ENCODE peak calls at places on chromosome 4, in seven cellular contexts. Y is H9, Z is mesendoderm, M is IMR-90, K is mesenchymal stem cell, S is trophoblast cell, W is H1. C is an unnamed sample.

GRCh38 chr4:121728798-121729226 is 32.0 kb upstream of the ANXA5 start:
- DNase-seq in K (peak), W (no peak), Y (no peak), Z (no peak), M (peak), S (peak), C (no peak)

GRCh38 chr4:150250998-150251651 is 172.9 kb downstream of the DCLK2 start:
- DNase-seq in M (no peak), Y (no peak), Z (no peak), K (no peak), W (no peak), S (no peak), C (no peak)

GRCh38 chr4:174450452-174450851 is 71.8 kb downstream of the HPGD start:
- DNase-seq in K (no peak), W (no peak), S (no peak), Y (no peak), M (no peak), Z (no peak), C (no peak)

GRCh38 chr4:4825431-4825830 is 34.0 kb upstream of the MSX1 start:
- DNase-seq in M (no peak), Y (no peak), S (no peak), K (no peak), W (no peak), Z (no peak), C (no peak)

GRCh38 chr4:22625301-22625700 is 67.4 kb upstream of the GBA3 start:
- DNase-seq in Y (peak), M (no peak), S (peak), W (no peak), K (peak), Z (peak), C (peak)

GRCh38 chr4:140071806-140072205 is 82.2 kb downstream of the MAML3 start:
- DNase-seq in K (no peak), M (peak), Y (no peak), S (peak), Z (no peak), W (no peak), C (no peak)

GRCh38 chr4:121709766-121710405 is 13.1 kb upstream of the ANXA5 start:
- DNase-seq in S (no peak), M (no peak), K (no peak), Y (no peak), Z (no peak), W (no peak), C (no peak)

GRCh38 chr4:152094851-152095700 is 334.3 kb upstream of the GATB start:
- DNase-seq in W (no peak), M (peak), Y (no peak), S (peak), Z (no peak), K (peak), C (no peak)

GRCh38 chr4:4423706-4424498 is 37.0 kb downstream of the NSG1 start:
- DNase-seq in S (no peak), Y (no peak), K (no peak), Z (no peak), W (peak), M (no peak), C (no peak)

GRCh38 chr4:87512400-87512799 is 16.8 kb downstream of the SPARCL1 start:
- DNase-seq in M (no peak), Y (no peak), Z (no peak), K (no peak), S (no peak), W (no peak), C (no peak)

GRCh38 chr4:28976369-28976768 is 1743.8 kb upstream of the PCDH7 start:
- DNase-seq in Z (no peak), Y (no peak), K (no peak), M (no peak), W (no peak), S (no peak), C (no peak)
- H4K8ac ChIP-seq in Z (no peak), Y (no peak), K (no peak), M (no peak), W (no peak), S (no peak), C (no peak)

DNA sequence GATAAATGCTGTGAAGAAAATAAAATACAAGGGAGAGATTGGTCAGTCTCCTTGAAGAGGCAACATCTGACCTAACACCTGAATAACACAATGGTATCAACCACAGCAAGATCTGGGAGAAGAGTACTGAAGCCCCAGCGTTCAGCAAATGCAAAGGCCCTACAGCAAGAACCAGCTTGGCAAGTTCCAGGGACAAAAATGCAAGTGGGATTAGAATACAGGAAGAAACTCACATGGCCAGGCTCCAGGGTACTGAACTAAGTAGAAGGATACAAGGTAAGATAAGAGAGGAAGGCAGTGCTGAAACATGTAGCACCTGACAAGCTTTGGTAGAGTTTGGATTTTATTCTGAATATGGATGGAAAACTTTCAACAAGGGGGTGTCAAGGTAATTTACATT is 3.6 kb downstream of the SMIM14 start:
- DNase-seq in K (no peak), M (no peak), Y (peak), Z (peak), W (no peak), S (peak), C (no peak)
- H4K8ac ChIP-seq in K (no peak), M (no peak), Y (no peak), Z (no peak), W (no peak), S (no peak), C (no peak)

DNA sequence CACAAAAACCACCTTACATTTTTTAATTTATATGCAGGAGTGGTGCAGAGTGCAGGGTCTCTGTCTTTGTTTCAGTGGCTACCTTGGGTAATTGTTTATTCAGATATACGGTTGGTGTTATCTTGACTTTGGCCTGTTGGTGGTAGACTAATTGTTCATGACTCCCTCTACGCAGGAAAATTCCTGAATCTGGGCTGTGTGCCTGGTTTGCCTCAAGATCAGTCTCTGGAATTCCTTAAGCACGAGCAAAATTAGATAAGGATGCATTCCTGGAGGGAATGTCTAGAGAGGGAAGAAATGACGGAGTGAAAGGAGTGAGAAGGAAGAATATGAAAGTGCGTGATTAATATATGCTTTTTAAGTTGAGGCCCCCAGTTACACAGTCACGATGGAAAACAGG is 576.9 kb upstream of the PCDH10 start:
- DNase-seq in Z (peak), S (peak), W (no peak), K (peak), Y (no peak), M (peak), C (no peak)
- H4K8ac ChIP-seq in Z (no peak), S (no peak), W (no peak), K (no peak), Y (no peak), M (no peak), C (no peak)

GRCh38 chr4:6114601-6115000 is 85.7 kb downstream of the JAKMIP1 start:
- DNase-seq in W (no peak), M (no peak), K (no peak), Y (no peak), S (no peak), Z (no peak), C (no peak)
- H4K8ac ChIP-seq in W (no peak), M (no peak), K (no peak), Y (no peak), S (no peak), Z (no peak), C (no peak)

DNA sequence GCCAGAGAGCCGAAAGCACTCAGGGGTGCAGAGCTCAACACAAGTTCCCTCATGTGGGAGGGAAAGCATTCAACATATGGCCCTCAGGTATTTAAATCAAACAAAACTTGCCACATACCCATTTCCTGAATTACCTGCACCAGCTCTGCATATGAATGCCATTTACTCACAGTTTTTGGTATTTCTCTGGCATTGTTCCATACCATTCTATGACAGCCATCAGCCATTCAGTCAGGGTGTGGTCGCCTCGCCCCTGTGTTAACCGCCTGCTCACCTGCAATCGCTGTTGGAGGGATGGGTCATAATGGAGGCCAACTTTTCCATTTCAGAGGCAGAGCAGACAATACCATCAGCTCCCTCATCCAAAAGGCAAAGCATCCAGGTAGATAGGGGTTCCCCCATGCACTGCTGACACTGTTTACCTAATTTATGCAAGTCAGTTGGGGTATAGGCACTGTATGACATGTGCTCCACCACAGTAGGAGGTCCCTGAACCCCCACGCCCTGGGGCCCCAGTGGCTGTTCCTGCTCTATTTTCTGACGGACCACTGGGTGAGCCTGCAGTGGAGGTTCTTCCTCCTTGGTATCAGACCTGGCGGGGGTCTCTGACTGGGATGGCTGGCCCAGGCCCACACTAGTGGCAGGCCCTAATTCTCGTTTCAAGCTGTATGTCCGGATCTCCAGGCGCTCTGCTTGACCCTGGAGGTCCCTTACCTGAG is 227.1 kb downstream of the ADGRL3 start:
- DNase-seq in K (no peak), Y (no peak), W (no peak), M (no peak), Z (no peak), S (peak), C (no peak)
- H4K8ac ChIP-seq in K (no peak), Y (no peak), W (no peak), M (no peak), Z (no peak), S (no peak), C (no peak)

GRCh38 chr4:1611501-1611870 is 72.6 kb downstream of the FAM53A start:
- DNase-seq in M (no peak), K (no peak), Y (no peak), W (no peak), Z (no peak), S (no peak), C (no peak)

GRCh38 chr4:1610791-1611500 is 73.2 kb downstream of the FAM53A start:
- DNase-seq in K (no peak), M (no peak), Z (no peak), W (no peak), S (no peak), Y (no peak), C (no peak)

GRCh38 chr4:1613099-1613495 is 71.0 kb downstream of the FAM53A start:
- DNase-seq in S (no peak), K (no peak), M (no peak), Z (no peak), W (no peak), Y (no peak), C (no peak)

GRCh38 chr4:1614049-1614448 is 70.1 kb downstream of the FAM53A start:
- DNase-seq in K (no peak), W (no peak), M (no peak), Z (no peak), Y (no peak), S (no peak), C (no peak)

GRCh38 chr4:1612278-1613098 is 71.6 kb downstream of the FAM53A start:
- DNase-seq in M (no peak), S (no peak), W (no peak), Y (no peak), K (no peak), Z (no peak), C (no peak)
- H4K8ac ChIP-seq in M (no peak), S (no peak), W (no peak), Y (no peak), K (no peak), Z (no peak), C (no peak)

DNA sequence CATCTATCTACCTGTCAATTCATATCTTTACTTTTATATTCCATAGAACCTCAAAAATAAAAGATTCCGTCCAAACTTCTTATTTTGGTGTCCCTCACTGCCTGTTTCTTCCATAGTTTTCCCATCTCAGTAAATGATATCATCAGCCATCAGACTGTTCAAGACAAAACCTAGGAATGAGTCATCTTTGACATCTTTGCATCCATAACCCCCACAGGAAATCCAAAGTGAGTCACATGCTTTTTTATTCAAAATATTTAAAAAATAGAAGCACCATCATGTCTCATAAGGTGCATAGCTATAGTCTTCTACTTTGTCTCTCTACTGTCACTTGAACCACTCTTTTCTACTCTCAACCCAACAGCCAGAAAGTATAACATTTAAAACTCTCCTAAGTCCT is 29.9 kb upstream of the CXXC4 start:
- DNase-seq in S (no peak), Y (no peak), Z (no peak), M (peak), W (no peak), K (peak), C (no peak)
- H4K8ac ChIP-seq in S (no peak), Y (no peak), Z (no peak), M (no peak), W (no peak), K (no peak), C (no peak)

DNA sequence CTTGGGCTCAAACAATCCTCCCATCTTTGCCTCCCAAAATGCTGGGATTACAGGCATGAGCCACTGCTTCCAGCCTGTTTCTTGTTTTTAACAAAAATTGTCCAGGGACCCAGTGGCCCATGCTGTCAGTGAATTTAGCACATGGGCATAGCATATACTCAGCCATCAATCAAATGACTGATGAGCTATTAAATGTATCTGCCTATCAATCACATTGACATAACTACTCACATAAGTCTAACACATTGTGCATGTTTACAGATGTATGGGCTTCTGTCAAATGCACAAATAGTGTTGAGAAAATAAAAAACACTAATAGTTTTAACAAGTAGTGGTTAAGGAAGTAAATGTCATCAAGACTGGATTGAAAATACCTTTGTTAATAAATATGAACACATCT is 249.4 kb downstream of the COX18 start:
- DNase-seq in Z (no peak), W (no peak), M (no peak), Y (no peak), S (no peak), K (no peak), C (no peak)
- H4K8ac ChIP-seq in Z (no peak), W (no peak), M (no peak), Y (no peak), S (no peak), K (no peak), C (no peak)

GRCh38 chr4:6361076-6361784 is 91.6 kb downstream of the WFS1 start:
- DNase-seq in K (no peak), S (no peak), W (no peak), M (no peak), Z (no peak), Y (no peak), C (no peak)

GRCh38 chr4:6364146-6364545 is 94.5 kb downstream of the WFS1 start:
- DNase-seq in S (no peak), Z (no peak), Y (no peak), W (no peak), K (no peak), M (no peak), C (no peak)

GRCh38 chr4:6362896-6363295 is 93.2 kb downstream of the WFS1 start:
- DNase-seq in Y (peak), M (peak), S (peak), K (peak), W (peak), Z (peak), C (peak)

GRCh38 chr4:6360385-6360784 is 90.7 kb downstream of the WFS1 start:
- DNase-seq in M (no peak), S (no peak), K (no peak), Y (no peak), Z (peak), W (no peak), C (peak)

DNA sequence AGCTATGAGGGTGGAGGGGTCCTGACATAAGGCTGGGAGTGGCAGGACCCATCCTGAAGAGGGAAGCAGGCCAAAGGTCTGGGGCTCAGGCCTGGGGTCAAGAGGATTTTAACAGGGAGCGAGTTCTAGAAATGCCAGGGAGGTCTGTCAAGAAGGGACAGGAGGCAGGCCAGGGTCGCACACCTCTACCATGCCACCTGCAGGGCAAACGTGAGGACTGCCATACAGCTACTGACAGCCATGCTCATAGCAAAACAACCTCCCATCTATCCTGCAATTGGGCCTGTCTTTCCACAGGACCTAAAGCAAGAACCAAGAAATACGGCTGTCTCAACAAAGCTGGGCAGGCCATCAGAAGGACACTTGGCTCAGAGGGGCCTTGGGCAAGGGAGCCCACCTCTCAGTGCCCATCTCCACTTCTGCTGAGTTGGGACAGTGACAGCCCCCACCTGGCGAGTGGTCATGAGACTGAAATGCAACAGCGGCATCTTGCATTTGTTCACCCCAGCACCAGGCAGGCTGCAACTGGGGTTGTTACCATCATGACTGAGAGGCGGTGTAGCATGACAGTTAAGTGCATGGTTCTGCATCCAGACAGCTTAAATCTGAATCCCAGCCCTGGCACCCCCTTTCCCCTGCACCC is 92.7 kb downstream of the WFS1 start:
- DNase-seq in K (no peak), W (no peak), S (no peak), Z (peak), Y (no peak), M (no peak), C (no peak)
- H4K8ac ChIP-seq in K (no peak), W (no peak), S (no peak), Z (no peak), Y (no peak), M (no peak), C (no peak)